ENCODE peak calls at places on chromosome 3, in five cellular contexts. One of them, this sample, is unnamed.
A peak's percentile ranks its signal among the peaks of the same experiment; 100 is the strongest.

GRCh38 chr3:101928890-101929289 is 79.6 kb downstream of the NFKBIZ start:
- DNase-seq in effector memory CD4-positive, alpha-beta T cell: no peak
- DNase-seq in amniotic stem cell: no peak
- DNase-seq in COR-L47: no peak
- DNase-seq in NCI-H510A treated with DMSO at 0.1 percent for 48 hours: no peak
- DNase-seq in this sample: no peak

GRCh38 chr3:16143870-16144568 is 30.5 kb upstream of the GALNT15 start:
- DNase-seq in effector memory CD4-positive, alpha-beta T cell: no peak
- DNase-seq in amniotic stem cell: no peak
- DNase-seq in COR-L47: no peak
- DNase-seq in NCI-H510A treated with DMSO at 0.1 percent for 48 hours: no peak
- DNase-seq in this sample: no peak

GRCh38 chr3:133448478-133449122 is 48.7 kb downstream of the BFSP2 start:
- DNase-seq in effector memory CD4-positive, alpha-beta T cell: no peak
- DNase-seq in amniotic stem cell: no peak
- DNase-seq in COR-L47: no peak
- DNase-seq in NCI-H510A treated with DMSO at 0.1 percent for 48 hours: no peak
- DNase-seq in this sample: no peak

GRCh38 chr3:158205994-158206393 is 96.1 kb downstream of the RSRC1 start:
- DNase-seq in effector memory CD4-positive, alpha-beta T cell: no peak
- DNase-seq in amniotic stem cell: no peak
- DNase-seq in COR-L47: no peak
- DNase-seq in NCI-H510A treated with DMSO at 0.1 percent for 48 hours: no peak
- DNase-seq in this sample: no peak

GRCh38 chr3:126510323-126510910 is 7.2 kb downstream of the UROC1 start:
- DNase-seq in effector memory CD4-positive, alpha-beta T cell: no peak
- DNase-seq in amniotic stem cell: no peak
- DNase-seq in COR-L47: no peak
- DNase-seq in NCI-H510A treated with DMSO at 0.1 percent for 48 hours: no peak
- DNase-seq in this sample: no peak

GRCh38 chr3:62233065-62233464 is 140.3 kb downstream of the FEZF2 start:
- DNase-seq in effector memory CD4-positive, alpha-beta T cell: no peak
- DNase-seq in amniotic stem cell: no peak
- DNase-seq in COR-L47: no peak
- DNase-seq in NCI-H510A treated with DMSO at 0.1 percent for 48 hours: no peak
- DNase-seq in this sample: no peak

GRCh38 chr3:111735271-111735758 is 123.8 kb upstream of the PHLDB2 start:
- DNase-seq in effector memory CD4-positive, alpha-beta T cell: no peak
- DNase-seq in amniotic stem cell: peak; percentile 75
- DNase-seq in COR-L47: no peak
- DNase-seq in NCI-H510A treated with DMSO at 0.1 percent for 48 hours: no peak
- DNase-seq in this sample: no peak

GRCh38 chr3:145760036-145760435 is 400.9 kb downstream of the PLOD2 start:
- DNase-seq in effector memory CD4-positive, alpha-beta T cell: no peak
- DNase-seq in amniotic stem cell: no peak
- DNase-seq in COR-L47: no peak
- DNase-seq in NCI-H510A treated with DMSO at 0.1 percent for 48 hours: no peak
- DNase-seq in this sample: no peak

GRCh38 chr3:123068227-123069020 is 1.6 kb downstream of the PDIA5 start:
- DNase-seq in effector memory CD4-positive, alpha-beta T cell: no peak
- DNase-seq in amniotic stem cell: no peak
- DNase-seq in COR-L47: no peak
- DNase-seq in NCI-H510A treated with DMSO at 0.1 percent for 48 hours: peak; percentile 23
- DNase-seq in this sample: no peak

GRCh38 chr3:175606650-175607318 is 747.6 kb downstream of the NAALADL2 start:
- DNase-seq in effector memory CD4-positive, alpha-beta T cell: no peak
- DNase-seq in amniotic stem cell: no peak
- DNase-seq in COR-L47: peak; percentile 63
- DNase-seq in NCI-H510A treated with DMSO at 0.1 percent for 48 hours: peak; percentile 32
- DNase-seq in this sample: no peak

GRCh38 chr3:41328916-41329315 is 129.6 kb downstream of the CTNNB1 start:
- DNase-seq in effector memory CD4-positive, alpha-beta T cell: no peak
- DNase-seq in amniotic stem cell: no peak
- DNase-seq in COR-L47: no peak
- DNase-seq in NCI-H510A treated with DMSO at 0.1 percent for 48 hours: no peak
- DNase-seq in this sample: no peak

GRCh38 chr3:50256978-50257890 is 11.7 kb upstream of the SEMA3B start:
- DNase-seq in effector memory CD4-positive, alpha-beta T cell: no peak
- DNase-seq in amniotic stem cell: no peak
- DNase-seq in COR-L47: peak; percentile 39
- DNase-seq in NCI-H510A treated with DMSO at 0.1 percent for 48 hours: no peak
- DNase-seq in this sample: no peak

GRCh38 chr3:134809412-134810051 is 14.5 kb downstream of the EPHB1 start:
- DNase-seq in effector memory CD4-positive, alpha-beta T cell: no peak
- DNase-seq in amniotic stem cell: no peak
- DNase-seq in COR-L47: peak; percentile 30
- DNase-seq in NCI-H510A treated with DMSO at 0.1 percent for 48 hours: no peak
- DNase-seq in this sample: no peak

GRCh38 chr3:122498152-122498551 is 16.6 kb downstream of the KPNA1 start:
- DNase-seq in effector memory CD4-positive, alpha-beta T cell: no peak
- DNase-seq in amniotic stem cell: no peak
- DNase-seq in COR-L47: no peak
- DNase-seq in NCI-H510A treated with DMSO at 0.1 percent for 48 hours: no peak
- DNase-seq in this sample: no peak

GRCh38 chr3:196633658-196634151 is 5.8 kb upstream of the NRROS start:
- DNase-seq in effector memory CD4-positive, alpha-beta T cell: no peak
- DNase-seq in amniotic stem cell: no peak
- DNase-seq in COR-L47: no peak
- DNase-seq in NCI-H510A treated with DMSO at 0.1 percent for 48 hours: no peak
- DNase-seq in this sample: no peak